ENCODE peak calls at places on chromosome 12, in ten cellular contexts. H is sigmoid colon, M is bronchial epithelial cell, T is uterus, K is AG10803, X is Panc1, L is tibial artery, V is body of pancreas, A is lower leg skin, Y is PC-3. B is an unnamed sample.

GRCh38 chr12:52634266-52635056 is 16.1 kb upstream of the KRT73 start:
- DNase-seq in X (no peak), A (peak; percentile 80), K (no peak), L (peak; percentile 61), T (no peak), V (peak; percentile 44), H (peak; percentile 90), M (no peak), Y (no peak), B (no peak)

GRCh38 chr12:1531654-1532366 is 62.6 kb downstream of the FBXL14 start:
- DNase-seq in A (peak; percentile 82), K (no peak), M (no peak), H (no peak), V (no peak), T (no peak), Y (no peak), X (no peak), L (peak; percentile 63), B (no peak)

GRCh38 chr12:12819752-12820311 is 6.7 kb downstream of the DDX47 start:
- DNase-seq in Y (peak; percentile 89), K (peak; percentile 98), T (peak; percentile 26), M (peak; percentile 79), H (no peak), L (no peak), X (no peak), A (peak; percentile 73), V (no peak), B (no peak)

GRCh38 chr12:62679569-62679968 is 212.9 kb downstream of the MON2 start:
- DNase-seq in M (no peak), L (no peak), H (no peak), T (no peak), X (no peak), A (peak; percentile 13), K (no peak), Y (no peak), V (no peak), B (no peak)

GRCh38 chr12:11687538-11687937 is 38.1 kb downstream of the ETV6 start:
- DNase-seq in H (no peak), Y (no peak), K (no peak), V (no peak), T (no peak), X (no peak), M (no peak), L (no peak), A (no peak), B (no peak)

GRCh38 chr12:27233814-27234213 is 10.3 kb upstream of the STK38L start:
- DNase-seq in K (no peak), L (no peak), T (no peak), H (no peak), A (no peak), M (no peak), Y (no peak), X (no peak), V (no peak), B (no peak)

GRCh38 chr12:43318002-43318401 is 234.0 kb downstream of the ADAMTS20 start:
- DNase-seq in K (no peak), A (no peak), L (no peak), Y (peak; percentile 30), M (peak; percentile 23), T (no peak), X (no peak), V (no peak), H (no peak), B (no peak)

GRCh38 chr12:80230068-80230467 is 130.7 kb downstream of the OTOGL start:
- DNase-seq in V (no peak), X (no peak), A (no peak), Y (no peak), H (no peak), T (no peak), L (no peak), K (no peak), M (no peak), B (no peak)

GRCh38 chr12:102880783-102881182 is 36.3 kb downstream of the PAH start:
- DNase-seq in X (no peak), V (no peak), K (no peak), A (no peak), T (no peak), Y (no peak), L (no peak), H (no peak), M (no peak), B (no peak)

GRCh38 chr12:102879144-102879763 is 37.8 kb downstream of the PAH start:
- DNase-seq in H (peak; percentile 68), A (no peak), K (peak; percentile 63), L (peak; percentile 72), V (peak; percentile 23), Y (peak; percentile 75), M (peak; percentile 81), T (peak; percentile 53), X (peak; percentile 15), B (no peak)

GRCh38 chr12:102873077-102873476 is 44.0 kb downstream of the PAH start:
- DNase-seq in Y (no peak), V (no peak), X (no peak), T (no peak), H (no peak), L (no peak), M (no peak), A (no peak), K (no peak), B (no peak)

GRCh38 chr12:102874819-102875218 is 42.2 kb downstream of the PAH start:
- DNase-seq in M (no peak), X (no peak), K (no peak), T (no peak), L (no peak), A (no peak), V (no peak), Y (no peak), H (no peak), B (no peak)

DNA sequence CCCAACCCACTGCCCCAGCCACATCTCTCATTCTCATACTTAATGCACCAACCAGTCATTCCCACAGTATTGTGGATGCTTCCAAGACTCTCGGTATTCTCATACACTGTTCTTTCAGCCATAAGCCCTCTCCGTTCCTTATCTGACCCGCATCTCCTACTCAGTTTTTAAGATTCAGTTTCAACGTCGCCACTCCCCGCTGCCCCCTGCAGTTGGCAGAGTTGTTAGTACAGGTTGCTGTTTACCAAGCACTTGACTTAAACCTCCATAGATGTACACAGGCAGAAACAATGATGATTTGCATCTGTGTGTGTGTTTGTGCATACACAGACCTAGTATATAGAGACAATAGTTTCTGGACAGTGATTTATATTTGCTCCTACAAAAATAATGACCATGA is 40.2 kb downstream of the PAH start:
- DNase-seq in Y (no peak), X (no peak), K (no peak), V (no peak), T (no peak), L (no peak), M (no peak), A (no peak), H (no peak), B (no peak)
- TF ChIP-seq CTCF in Y (peak; percentile 40), X (peak; percentile 8), K (no peak), V (no peak), T (no peak), L (no peak), M (no peak), A (no peak), H (no peak), B (no peak)

GRCh38 chr12:106736051-106736957 is 38.2 kb upstream of the RIC8B start:
- DNase-seq in K (no peak), L (no peak), T (no peak), M (peak; percentile 7), A (peak; percentile 40), H (no peak), V (no peak), Y (peak; percentile 13), X (no peak), B (no peak)
- TF ChIP-seq CTCF in K (no peak), L (peak; percentile 21), T (no peak), M (no peak), A (no peak), H (no peak), V (no peak), Y (peak; percentile 27), X (peak; percentile 32), B (no peak)

GRCh38 chr12:79125358-79125757 is 260.8 kb downstream of the SYT1 start:
- DNase-seq in V (no peak), A (no peak), K (no peak), X (no peak), M (no peak), T (no peak), Y (no peak), H (no peak), L (no peak), B (no peak)

GRCh38 chr12:79115743-79116142 is 251.2 kb downstream of the SYT1 start:
- DNase-seq in T (no peak), X (no peak), V (no peak), Y (no peak), L (no peak), M (no peak), A (no peak), H (no peak), K (no peak), B (no peak)

GRCh38 chr12:79124385-79124784 is 259.8 kb downstream of the SYT1 start:
- DNase-seq in X (no peak), Y (no peak), V (no peak), L (no peak), H (no peak), M (no peak), K (no peak), A (no peak), T (no peak), B (no peak)

GRCh38 chr12:79119796-79120195 is 255.2 kb downstream of the SYT1 start:
- DNase-seq in H (no peak), L (no peak), A (no peak), T (no peak), X (no peak), V (no peak), Y (no peak), M (no peak), K (no peak), B (no peak)

DNA sequence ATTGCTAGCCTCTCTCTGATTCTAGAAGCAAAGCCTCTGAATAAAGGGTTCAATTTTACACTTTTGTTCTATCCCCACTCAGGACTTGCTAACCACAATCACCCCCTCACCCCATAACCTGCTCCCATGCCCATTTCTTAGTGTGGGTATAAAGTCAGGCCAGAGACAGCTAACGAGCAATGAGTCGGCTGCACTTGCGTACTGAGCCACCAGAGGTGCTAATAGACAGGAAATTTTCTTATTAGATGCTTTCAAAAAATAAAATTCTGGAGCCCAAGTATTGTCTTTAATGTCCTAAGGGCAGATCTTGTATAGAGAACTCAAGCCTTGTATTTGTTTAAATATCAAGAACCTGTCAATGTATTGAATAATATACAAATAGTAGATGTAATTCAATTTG is 256.9 kb downstream of the SYT1 start:
- DNase-seq in L (no peak), A (no peak), H (no peak), X (no peak), M (peak; percentile 9), V (no peak), K (no peak), Y (peak; percentile 18), T (no peak), B (no peak)
- TF ChIP-seq CTCF in L (no peak), A (no peak), H (no peak), X (peak; percentile 66), M (peak; percentile 27), V (no peak), K (peak; percentile 35), Y (peak; percentile 59), T (no peak), B (no peak)

DNA sequence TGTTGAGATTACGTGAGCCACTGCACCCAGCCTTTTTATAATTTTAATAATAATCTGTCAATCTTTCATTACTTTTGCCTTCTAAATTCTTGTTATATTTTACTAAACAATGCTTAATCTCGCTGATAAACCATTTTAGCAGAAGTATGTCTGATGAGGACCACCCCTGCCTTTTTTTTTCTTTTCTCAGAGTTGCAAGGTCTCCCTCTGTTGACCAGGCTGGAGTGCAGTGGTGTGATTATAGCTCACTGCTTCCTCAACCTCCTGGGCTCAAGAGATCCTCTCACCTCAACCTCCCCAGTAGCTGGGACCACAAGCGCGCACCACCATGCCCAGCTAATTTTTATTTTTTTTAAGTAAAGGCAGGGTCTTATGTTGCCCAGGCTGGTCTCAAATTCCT is 118.6 kb upstream of the DNM1L start:
- DNase-seq in H (no peak), L (no peak), K (no peak), M (no peak), X (no peak), V (no peak), Y (no peak), A (no peak), T (no peak), B (no peak)
- TF ChIP-seq CTCF in H (no peak), L (no peak), K (no peak), M (no peak), X (no peak), V (no peak), Y (no peak), A (no peak), T (no peak), B (no peak)

B was measured in activated B cell treated with CpG ODN at 0.5 μM for 24 hours.